ENCODE peak calls at places on chromosomes 2 and 18, in six cellular contexts. S is HCT116, U is Kasumi-1, T is amniotic stem cell, K is foreskin fibroblast, I is HT1080. Y is an unnamed sample.

GRCh38 chr2:110667061-110667460 is 10.8 kb downstream of the BUB1 start:
- DNase-seq in S (no peak), U (no peak), T (no peak), K (no peak), I (no peak), Y (no peak)

GRCh38 chr2:45024600-45025291 is 15.5 kb upstream of the SIX2 start:
- DNase-seq in S (peak), U (no peak), T (peak), K (peak), I (peak), Y (no peak)

GRCh38 chr2:232388324-232388891 is 9.9 kb downstream of the ALPP start:
- DNase-seq in S (no peak), U (no peak), T (no peak), K (no peak), I (no peak), Y (no peak)

GRCh38 chr2:206783718-206784117 is 18.3 kb downstream of the FASTKD2 start:
- DNase-seq in S (no peak), U (peak), T (no peak), K (no peak), I (peak), Y (no peak)

GRCh38 chr18:13532406-13533075 is 193.8 kb downstream of the FAM210A start:
- DNase-seq in S (no peak), U (no peak), T (no peak), K (no peak), I (no peak), Y (no peak)

GRCh38 chr2:222240676-222241049 is 58.1 kb downstream of the PAX3 start:
- DNase-seq in S (no peak), U (no peak), T (no peak), K (no peak), I (no peak), Y (no peak)

GRCh38 chr2:134527398-134527797 is 191.4 kb downstream of the TMEM163 start:
- DNase-seq in S (no peak), U (no peak), T (no peak), K (no peak), I (peak), Y (no peak)

GRCh38 chr2:28670882-28671281 is 80.7 kb upstream of the PPP1CB start:
- DNase-seq in S (no peak), U (no peak), T (no peak), K (no peak), I (no peak), Y (no peak)

GRCh38 chr2:135043345-135043744 is 3.9 kb downstream of the MAP3K19 start:
- DNase-seq in S (no peak), U (peak), T (no peak), K (no peak), I (no peak), Y (no peak)

GRCh38 chr2:43052944-43053306 is 173.5 kb downstream of the ZFP36L2 start:
- DNase-seq in S (no peak), U (no peak), T (no peak), K (no peak), I (no peak), Y (no peak)

GRCh38 chr2:172415759-172416158 is 11.6 kb upstream of the ITGA6 start:
- DNase-seq in S (no peak), U (no peak), T (no peak), K (no peak), I (no peak), Y (no peak)

GRCh38 chr2:31832363-31832762 is 178.4 kb downstream of the MEMO1 start:
- DNase-seq in S (no peak), U (no peak), T (no peak), K (no peak), I (no peak), Y (no peak)

GRCh38 chr2:119011162-119011909 is 69.3 kb downstream of the MARCO start:
- DNase-seq in S (peak), U (peak), T (no peak), K (peak), I (peak), Y (peak)

GRCh38 chr18:12044591-12044990 is 49.1 kb upstream of the ANKRD62 start:
- DNase-seq in S (no peak), U (no peak), T (no peak), K (no peak), I (no peak), Y (no peak)

GRCh38 chr2:20642026-20642971 is 8.6 kb downstream of the HS1BP3 start:
- DNase-seq in S (peak), U (peak), T (peak), K (peak), I (peak), Y (peak)

GRCh38 chr2:207115715-207116364 is 49.9 kb downstream of the KLF7 start:
- DNase-seq in S (no peak), U (no peak), T (no peak), K (no peak), I (no peak), Y (no peak)

GRCh38 chr2:216372761-216373291 is 543 bp upstream of the MARCHF4 start:
- DNase-seq in S (no peak), U (no peak), T (peak), K (peak), I (peak), Y (no peak)

GRCh38 chr2:17257194-17257909 is 260.9 kb downstream of the RAD51AP2 start:
- DNase-seq in S (no peak), U (no peak), T (peak), K (no peak), I (peak), Y (no peak)

GRCh38 chr2:101175991-101176390 is 24.8 kb upstream of the TBC1D8 start:
- DNase-seq in S (no peak), U (no peak), T (no peak), K (no peak), I (no peak), Y (no peak)

GRCh38 chr2:25168256-25169072 is at the start of gene POMC:
- DNase-seq in S (no peak), U (peak), T (no peak), K (peak), I (no peak), Y (no peak)

GRCh38 chr2:224948859-224949258 is 93.4 kb downstream of the DOCK10 start:
- DNase-seq in S (no peak), U (peak), T (peak), K (peak), I (peak), Y (no peak)

GRCh38 chr2:240930631-240931318 is 24.6 kb downstream of the CROCC2 start:
- DNase-seq in S (no peak), U (no peak), T (no peak), K (no peak), I (no peak), Y (peak)

Y was measured in right lobe of liver.